ENCODE peak calls at places on chromosomes 11 and 22, in six cellular contexts. F, T, Y, S, U and W are unnamed samples.

GRCh38 chr11:45094958-45095690 is 51.3 kb upstream of the PRDM11 start:
- DNase-seq in U (no peak), F (no peak), S (no peak), Y (peak; percentile 78), T (no peak), W (no peak)

GRCh38 chr11:92071660-92072059 is 153.0 kb upstream of the FAT3 start:
- DNase-seq in F (no peak), S (no peak), Y (no peak), U (no peak), T (no peak), W (no peak)

GRCh38 chr11:70862093-70862492 is 390.3 kb downstream of the SHANK2 start:
- DNase-seq in U (peak; percentile 25), F (peak; percentile 16), Y (no peak), T (no peak), S (no peak), W (no peak)

GRCh38 chr11:78940500-78941225 is 366.0 kb upstream of the NARS2 start:
- DNase-seq in S (no peak), U (no peak), F (peak; percentile 89), Y (peak; percentile 50), T (no peak), W (no peak)

GRCh38 chr22:20825624-20826023 is 33.0 kb downstream of the PI4KA start:
- DNase-seq in S (no peak), F (no peak), Y (no peak), U (no peak), T (no peak), W (no peak)

GRCh38 chr11:111541209-111542061 is 915 bp downstream of the LAYN start:
- DNase-seq in T (no peak), Y (peak; percentile 87), U (peak; percentile 79), F (peak; percentile 52), S (peak; percentile 46), W (no peak)

GRCh38 chr22:19467912-19468311 is 11.1 kb downstream of the UFD1 start:
- DNase-seq in U (no peak), T (no peak), S (no peak), Y (no peak), F (no peak), W (no peak)

GRCh38 chr11:72433455-72434061 is 773 bp downstream of the CLPB start:
- DNase-seq in U (peak; percentile 64), T (peak; percentile 13), Y (peak; percentile 83), F (no peak), S (no peak), W (no peak)

GRCh38 chr11:118531597-118532084 is 649 bp downstream of the TMEM25 start:
- DNase-seq in U (no peak), S (no peak), T (no peak), Y (no peak), F (no peak), W (no peak)

GRCh38 chr11:120335928-120336640 is at the start of gene ARHGEF12:
- DNase-seq in S (peak; percentile 98), Y (peak; percentile 99), F (peak; percentile 97), T (peak; percentile 94), U (peak; percentile 99), W (peak; percentile 88)

GRCh38 chr11:118522571-118523072 is 4.7 kb upstream of the TTC36 start:
- DNase-seq in S (peak; percentile 54), U (no peak), T (no peak), F (peak; percentile 55), Y (no peak), W (no peak)

GRCh38 chr22:41092847-41093371 is 517 bp downstream of the EP300 start:
- DNase-seq in U (peak; percentile 69), Y (peak; percentile 90), S (peak; percentile 48), F (peak; percentile 58), T (peak; percentile 76), W (no peak)

GRCh38 chr11:5625281-5625680 is 480 bp downstream of the TRIM34 start:
- DNase-seq in S (no peak), U (no peak), Y (no peak), T (no peak), F (no peak), W (no peak)

GRCh38 chr11:6636480-6636879 is 17.3 kb upstream of the TPP1 start:
- DNase-seq in T (no peak), Y (no peak), F (no peak), S (no peak), U (no peak), W (no peak)

GRCh38 chr22:48204296-48204695 is 1441.8 kb downstream of the TBC1D22A start:
- DNase-seq in Y (no peak), U (no peak), S (no peak), F (no peak), T (no peak), W (no peak)

GRCh38 chr22:31279821-31280496 is 12.3 kb downstream of the PIK3IP1 start:
- DNase-seq in F (no peak), T (no peak), Y (peak; percentile 57), U (no peak), S (no peak), W (no peak)

GRCh38 chr11:127056338-127056971 is 55.9 kb upstream of the KIRREL3 start:
- DNase-seq in T (no peak), S (no peak), Y (peak; percentile 36), U (no peak), F (no peak), W (peak; percentile 9)

GRCh38 chr22:44538518-44539315 is 40.7 kb upstream of the RTL6 start:
- DNase-seq in U (no peak), S (no peak), F (no peak), Y (no peak), T (no peak), W (no peak)

GRCh38 chr11:30855383-30856006 is 269.3 kb upstream of the MPPED2 start:
- DNase-seq in U (no peak), S (peak; percentile 13), F (no peak), Y (no peak), T (peak; percentile 1), W (peak; percentile 16)

GRCh38 chr11:78234006-78234405 is 45.3 kb downstream of the USP35 start:
- DNase-seq in Y (no peak), S (no peak), T (no peak), U (no peak), F (no peak), W (no peak)

GRCh38 chr11:67581469-67581868 is 2.1 kb upstream of the GSTP1 start:
- DNase-seq in U (no peak), S (no peak), Y (no peak), F (peak; percentile 52), T (no peak), W (no peak)
- H3K4me3 ChIP-seq in U (no peak overlapping the region), S (no peak overlapping the region), Y (no peak overlapping the region), F (no peak overlapping the region), T (no peak overlapping the region), W (no peak overlapping the region)

GRCh38 chr22:50320116-50320515 is 6.7 kb downstream of the DENND6B start:
- DNase-seq in T (no peak), Y (no peak), S (no peak), U (no peak), F (no peak), W (no peak)
- H3K4me3 ChIP-seq in T (no peak overlapping the region), Y (no peak overlapping the region), S (no peak overlapping the region), U (no peak overlapping the region), F (no peak overlapping the region), W (no peak overlapping the region)

GRCh38 chr11:9758676-9759518 is 95.0 kb downstream of the SWAP70 start:
- DNase-seq in S (peak; percentile 83), Y (peak; percentile 96), U (peak; percentile 92), T (peak; percentile 76), F (peak; percentile 64), W (peak; percentile 24)

GRCh38 chr11:9759519-9760179 is 95.8 kb downstream of the SWAP70 start:
- DNase-seq in U (peak; percentile 92), T (peak; percentile 78), S (peak; percentile 100), F (no peak), Y (peak; percentile 99), W (peak; percentile 92)

GRCh38 chr11:9756878-9757277 is 93.0 kb downstream of the SWAP70 start:
- DNase-seq in S (no peak), T (no peak), U (no peak), F (no peak), Y (no peak), W (no peak)

GRCh38 chr11:9756461-9756860 is 92.6 kb downstream of the SWAP70 start:
- DNase-seq in S (no peak), U (no peak), F (no peak), T (peak; percentile 34), Y (no peak), W (no peak)

GRCh38 chr11:9757809-9758675 is 94.2 kb downstream of the SWAP70 start:
- DNase-seq in F (peak; percentile 88), U (peak; percentile 94), S (peak; percentile 77), Y (peak; percentile 97), T (peak; percentile 92), W (peak; percentile 80)
- H3K4me3 ChIP-seq in F (peak overlapping the region; percentile 54), U (peak overlapping the region; percentile 71), S (peak overlapping the region; percentile 46), Y (peak overlapping the region; percentile 43), T (peak overlapping the region; percentile 77), W (peak overlapping the region; percentile 63)

GRCh38 chr11:134574947-134575346 is 162.9 kb upstream of the B3GAT1 start:
- DNase-seq in S (no peak), Y (no peak), F (no peak), U (no peak), T (no peak), W (no peak)
- H3K4me3 ChIP-seq in S (no peak overlapping the region), Y (no peak overlapping the region), F (no peak overlapping the region), U (no peak overlapping the region), T (no peak overlapping the region), W (no peak overlapping the region)

GRCh38 chr11:3156661-3157311 is 8.3 kb downstream of the OSBPL5 start:
- DNase-seq in T (peak; percentile 80), Y (no peak), F (no peak), S (no peak), U (peak; percentile 44), W (no peak)

GRCh38 chr11:3154001-3154599 is 11.0 kb downstream of the OSBPL5 start:
- DNase-seq in S (no peak), Y (no peak), U (peak; percentile 55), T (no peak), F (no peak), W (no peak)

GRCh38 chr11:3155216-3155615 is 9.9 kb downstream of the OSBPL5 start:
- DNase-seq in Y (no peak), T (no peak), S (no peak), F (no peak), U (peak; percentile 49), W (no peak)

GRCh38 chr11:3156282-3156660 is 8.8 kb downstream of the OSBPL5 start:
- DNase-seq in T (no peak), Y (no peak), S (peak; percentile 46), U (peak; percentile 44), F (no peak), W (no peak)

GRCh38 chr11:3155691-3156258 is 9.3 kb downstream of the OSBPL5 start:
- DNase-seq in S (peak; percentile 61), F (no peak), T (no peak), Y (no peak), U (peak; percentile 46), W (no peak)
- H3K4me3 ChIP-seq in S (no peak overlapping the region), F (no peak overlapping the region), T (no peak overlapping the region), Y (no peak overlapping the region), U (no peak overlapping the region), W (no peak overlapping the region)